ENCODE peak calls at places on chromosomes 11 and 22, in eight cellular contexts. One of them, this sample, is unnamed.

GRCh38 chr22:35838849-35839646 is 121.4 kb downstream of the APOL5 start:
- DNase-seq in choroid plexus epithelial cell: peak
- DNase-seq in lung: no peak
- DNase-seq in lower leg skin: no peak
- DNase-seq in left ventricle myocardium inferior: no peak
- DNase-seq in lower lobe of right lung: no peak
- DNase-seq in coronary artery: no peak
- DNase-seq in transverse colon: peak
- DNase-seq in this sample: peak

GRCh38 chr11:67301951-67302516 is 1.3 kb upstream of the SSH3 start:
- DNase-seq in left ventricle myocardium inferior: peak
- DNase-seq in choroid plexus epithelial cell: peak
- DNase-seq in lower lobe of right lung: peak
- DNase-seq in lung: no peak
- DNase-seq in transverse colon: peak
- DNase-seq in coronary artery: no peak
- DNase-seq in lower leg skin: no peak
- DNase-seq in this sample: peak

GRCh38 chr11:95821640-95822039 is 31.3 kb downstream of the CEP57 start:
- DNase-seq in lung: no peak
- DNase-seq in transverse colon: no peak
- DNase-seq in left ventricle myocardium inferior: no peak
- DNase-seq in lower lobe of right lung: no peak
- DNase-seq in lower leg skin: no peak
- DNase-seq in choroid plexus epithelial cell: peak
- DNase-seq in coronary artery: no peak
- DNase-seq in this sample: no peak

GRCh38 chr11:116910378-116910777 is 73.0 kb upstream of the APOA1 start:
- DNase-seq in coronary artery: no peak
- DNase-seq in left ventricle myocardium inferior: no peak
- DNase-seq in lower leg skin: no peak
- DNase-seq in choroid plexus epithelial cell: peak
- DNase-seq in lung: no peak
- DNase-seq in lower lobe of right lung: no peak
- DNase-seq in transverse colon: no peak
- DNase-seq in this sample: no peak

GRCh38 chr11:10899542-10899830 is 41.6 kb upstream of the ZBED5 start:
- DNase-seq in coronary artery: peak
- DNase-seq in left ventricle myocardium inferior: peak
- DNase-seq in transverse colon: peak
- DNase-seq in lung: peak
- DNase-seq in choroid plexus epithelial cell: no peak
- DNase-seq in lower leg skin: peak
- DNase-seq in lower lobe of right lung: peak
- DNase-seq in this sample: peak

GRCh38 chr11:29268733-29269132 is 748.1 kb downstream of the KCNA4 start:
- DNase-seq in choroid plexus epithelial cell: no peak
- DNase-seq in left ventricle myocardium inferior: no peak
- DNase-seq in lower lobe of right lung: no peak
- DNase-seq in coronary artery: no peak
- DNase-seq in lower leg skin: no peak
- DNase-seq in lung: no peak
- DNase-seq in transverse colon: no peak
- DNase-seq in this sample: no peak

GRCh38 chr11:118921121-118921928 is 4.4 kb downstream of the BCL9L start:
- DNase-seq in coronary artery: peak
- DNase-seq in lower leg skin: peak
- DNase-seq in lower lobe of right lung: peak
- DNase-seq in left ventricle myocardium inferior: peak
- DNase-seq in choroid plexus epithelial cell: peak
- DNase-seq in transverse colon: peak
- DNase-seq in lung: peak
- DNase-seq in this sample: peak

GRCh38 chr11:72575533-72576170 is 98.6 kb downstream of the PDE2A start:
- DNase-seq in transverse colon: no peak
- DNase-seq in coronary artery: peak
- DNase-seq in left ventricle myocardium inferior: no peak
- DNase-seq in lung: no peak
- DNase-seq in choroid plexus epithelial cell: no peak
- DNase-seq in lower leg skin: no peak
- DNase-seq in lower lobe of right lung: no peak
- DNase-seq in this sample: no peak

GRCh38 chr11:68116126-68116525 is 5.1 kb downstream of the CHKA start:
- DNase-seq in lower leg skin: no peak
- DNase-seq in left ventricle myocardium inferior: no peak
- DNase-seq in transverse colon: peak
- DNase-seq in choroid plexus epithelial cell: no peak
- DNase-seq in coronary artery: no peak
- DNase-seq in lower lobe of right lung: no peak
- DNase-seq in lung: no peak
- DNase-seq in this sample: no peak

GRCh38 chr22:47177334-47177815 is 414.9 kb downstream of the TBC1D22A start:
- DNase-seq in coronary artery: peak
- DNase-seq in lower lobe of right lung: peak
- DNase-seq in lung: no peak
- DNase-seq in lower leg skin: no peak
- DNase-seq in left ventricle myocardium inferior: no peak
- DNase-seq in transverse colon: peak
- DNase-seq in choroid plexus epithelial cell: no peak
- DNase-seq in this sample: no peak

GRCh38 chr11:17300372-17300771 is 23.8 kb downstream of the NUCB2 start:
- DNase-seq in choroid plexus epithelial cell: no peak
- DNase-seq in lower leg skin: no peak
- DNase-seq in coronary artery: no peak
- DNase-seq in lung: no peak
- DNase-seq in lower lobe of right lung: no peak
- DNase-seq in left ventricle myocardium inferior: no peak
- DNase-seq in transverse colon: no peak
- DNase-seq in this sample: no peak

GRCh38 chr11:72719144-72719543 is 33.1 kb downstream of the ARAP1 start:
- DNase-seq in choroid plexus epithelial cell: peak
- DNase-seq in left ventricle myocardium inferior: peak
- DNase-seq in lung: no peak
- DNase-seq in lower lobe of right lung: peak
- DNase-seq in transverse colon: no peak
- DNase-seq in lower leg skin: no peak
- DNase-seq in coronary artery: no peak
- DNase-seq in this sample: no peak

GRCh38 chr11:62988281-62988680 is 3.5 kb upstream of the SLC22A6 start:
- DNase-seq in coronary artery: peak
- DNase-seq in lower leg skin: no peak
- DNase-seq in transverse colon: no peak
- DNase-seq in lower lobe of right lung: no peak
- DNase-seq in left ventricle myocardium inferior: no peak
- DNase-seq in choroid plexus epithelial cell: no peak
- DNase-seq in lung: no peak
- DNase-seq in this sample: no peak

GRCh38 chr22:19663286-19663815 is 51.0 kb upstream of the SEPTIN5 start:
- DNase-seq in transverse colon: peak
- DNase-seq in lower leg skin: no peak
- DNase-seq in lung: no peak
- DNase-seq in choroid plexus epithelial cell: peak
- DNase-seq in left ventricle myocardium inferior: peak
- DNase-seq in lower lobe of right lung: peak
- DNase-seq in coronary artery: no peak
- DNase-seq in this sample: peak

GRCh38 chr11:118437736-118438125 is 1.4 kb downstream of the KMT2A start:
- DNase-seq in transverse colon: peak
- DNase-seq in lower lobe of right lung: no peak
- DNase-seq in coronary artery: peak
- DNase-seq in lung: peak
- DNase-seq in choroid plexus epithelial cell: peak
- DNase-seq in lower leg skin: peak
- DNase-seq in left ventricle myocardium inferior: peak
- DNase-seq in this sample: peak

GRCh38 chr11:3021125-3021524 is 29.0 kb upstream of the NAP1L4 start:
- DNase-seq in choroid plexus epithelial cell: peak
- DNase-seq in lower lobe of right lung: no peak
- DNase-seq in left ventricle myocardium inferior: no peak
- DNase-seq in lower leg skin: no peak
- DNase-seq in transverse colon: peak
- DNase-seq in coronary artery: no peak
- DNase-seq in lung: no peak
- DNase-seq in this sample: peak

GRCh38 chr22:22745225-22746060 is 101.0 kb downstream of the GGTLC2 start:
- DNase-seq in lower lobe of right lung: no peak
- DNase-seq in choroid plexus epithelial cell: peak
- DNase-seq in left ventricle myocardium inferior: no peak
- DNase-seq in coronary artery: no peak
- DNase-seq in transverse colon: peak
- DNase-seq in lung: no peak
- DNase-seq in lower leg skin: no peak
- DNase-seq in this sample: peak

GRCh38 chr22:33792837-33793236 is 127.4 kb downstream of the LARGE1 start:
- DNase-seq in lower lobe of right lung: no peak
- DNase-seq in lung: no peak
- DNase-seq in left ventricle myocardium inferior: no peak
- DNase-seq in transverse colon: no peak
- DNase-seq in lower leg skin: no peak
- DNase-seq in choroid plexus epithelial cell: no peak
- DNase-seq in coronary artery: no peak
- DNase-seq in this sample: no peak

GRCh38 chr22:20204281-20204680 is 53.4 kb upstream of the CCDC188 start:
- DNase-seq in left ventricle myocardium inferior: no peak
- DNase-seq in choroid plexus epithelial cell: no peak
- DNase-seq in lower leg skin: no peak
- DNase-seq in lower lobe of right lung: no peak
- DNase-seq in lung: no peak
- DNase-seq in coronary artery: no peak
- DNase-seq in transverse colon: no peak
- DNase-seq in this sample: no peak

GRCh38 chr11:10920205-10920604 is 62.4 kb upstream of the ZBED5 start:
- DNase-seq in lower leg skin: no peak
- DNase-seq in transverse colon: no peak
- DNase-seq in left ventricle myocardium inferior: no peak
- DNase-seq in coronary artery: no peak
- DNase-seq in lung: no peak
- DNase-seq in lower lobe of right lung: no peak
- DNase-seq in choroid plexus epithelial cell: peak
- DNase-seq in this sample: no peak

GRCh38 chr22:49926916-49927315 is 8.5 kb downstream of the CRELD2 start:
- DNase-seq in lower leg skin: no peak
- DNase-seq in lower lobe of right lung: no peak
- DNase-seq in lung: no peak
- DNase-seq in transverse colon: no peak
- DNase-seq in choroid plexus epithelial cell: no peak
- DNase-seq in coronary artery: no peak
- DNase-seq in left ventricle myocardium inferior: no peak
- DNase-seq in this sample: no peak

GRCh38 chr11:76380977-76381719 is at the start of the genes GVQW3 and THAP12:
- DNase-seq in left ventricle myocardium inferior: peak
- DNase-seq in coronary artery: peak
- DNase-seq in lung: peak
- DNase-seq in lower leg skin: peak
- DNase-seq in lower lobe of right lung: peak
- DNase-seq in transverse colon: peak
- DNase-seq in choroid plexus epithelial cell: peak
- DNase-seq in this sample: peak
- TF ChIP-seq CTCF in left ventricle myocardium inferior: peak
- TF ChIP-seq CTCF in coronary artery: no peak
- TF ChIP-seq CTCF in lung: no peak
- TF ChIP-seq CTCF in lower leg skin: no peak
- TF ChIP-seq CTCF in lower lobe of right lung: no peak
- TF ChIP-seq CTCF in transverse colon: no peak
- TF ChIP-seq CTCF in choroid plexus epithelial cell: no peak
- TF ChIP-seq CTCF in this sample: no peak

DNA sequence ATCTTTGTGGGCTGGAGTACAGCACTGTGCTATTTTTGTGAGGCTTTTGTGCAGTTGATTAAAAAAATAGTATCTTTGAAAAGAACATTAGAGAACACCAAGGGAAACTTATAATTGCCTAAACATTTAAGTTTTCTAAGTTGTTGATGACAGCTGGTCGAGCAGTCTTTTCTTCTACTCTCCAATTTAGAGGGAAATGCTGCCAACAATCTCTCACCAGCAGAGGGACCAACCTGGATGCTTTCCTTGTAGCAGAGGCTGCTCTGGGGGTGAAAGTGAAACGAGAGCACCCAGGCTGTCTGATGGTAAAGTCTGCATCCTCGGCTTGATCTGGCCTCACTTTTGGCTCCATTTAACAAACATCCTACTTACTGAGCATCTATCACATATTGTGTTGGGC is 1286.5 kb upstream of the TENM4 start:
- DNase-seq in lung: no peak
- DNase-seq in left ventricle myocardium inferior: no peak
- DNase-seq in coronary artery: no peak
- DNase-seq in choroid plexus epithelial cell: peak
- DNase-seq in lower leg skin: no peak
- DNase-seq in transverse colon: no peak
- DNase-seq in lower lobe of right lung: no peak
- DNase-seq in this sample: no peak
- H3K4me3 ChIP-seq in lung: no peak
- H3K4me3 ChIP-seq in left ventricle myocardium inferior: no peak
- H3K4me3 ChIP-seq in coronary artery: no peak
- H3K4me3 ChIP-seq in choroid plexus epithelial cell: no peak
- H3K4me3 ChIP-seq in lower leg skin: no peak
- H3K4me3 ChIP-seq in transverse colon: no peak
- H3K4me3 ChIP-seq in lower lobe of right lung: no peak
- H3K4me3 ChIP-seq in this sample: no peak

DNA sequence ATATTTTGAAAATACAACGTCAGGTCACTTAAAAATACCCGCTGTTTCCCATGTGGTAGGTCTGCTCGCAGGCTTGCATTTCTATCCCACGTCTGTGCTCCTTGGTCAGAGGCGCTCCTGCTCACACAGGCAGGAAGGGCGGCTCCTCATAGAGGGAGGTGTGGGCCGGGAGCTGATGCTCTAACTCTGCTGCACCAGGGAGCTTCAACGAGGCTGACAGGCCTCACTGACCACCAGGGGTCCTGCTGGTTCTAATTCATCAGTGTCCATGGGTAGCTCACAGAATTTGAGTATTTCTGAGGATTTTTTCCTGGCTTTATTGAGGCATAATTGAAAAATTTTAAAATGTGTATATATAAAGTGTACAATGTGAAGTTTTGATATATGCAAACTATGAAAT is 68.5 kb downstream of the PIWIL3 start:
- DNase-seq in lung: no peak
- DNase-seq in left ventricle myocardium inferior: no peak
- DNase-seq in transverse colon: no peak
- DNase-seq in lower lobe of right lung: no peak
- DNase-seq in choroid plexus epithelial cell: peak
- DNase-seq in lower leg skin: no peak
- DNase-seq in coronary artery: no peak
- DNase-seq in this sample: no peak
- TF ChIP-seq CTCF in lung: no peak
- TF ChIP-seq CTCF in left ventricle myocardium inferior: peak
- TF ChIP-seq CTCF in transverse colon: no peak
- TF ChIP-seq CTCF in lower lobe of right lung: no peak
- TF ChIP-seq CTCF in choroid plexus epithelial cell: peak
- TF ChIP-seq CTCF in lower leg skin: no peak
- TF ChIP-seq CTCF in coronary artery: no peak
- TF ChIP-seq CTCF in this sample: no peak

GRCh38 chr11:65185166-65185565 is 3.4 kb downstream of the CAPN1 start:
- DNase-seq in lower lobe of right lung: no peak
- DNase-seq in left ventricle myocardium inferior: no peak
- DNase-seq in coronary artery: no peak
- DNase-seq in transverse colon: no peak
- DNase-seq in lung: no peak
- DNase-seq in lower leg skin: no peak
- DNase-seq in choroid plexus epithelial cell: no peak
- DNase-seq in this sample: no peak
- H3K4me3 ChIP-seq in lower lobe of right lung: no peak
- H3K4me3 ChIP-seq in left ventricle myocardium inferior: no peak
- H3K4me3 ChIP-seq in coronary artery: no peak
- H3K4me3 ChIP-seq in transverse colon: no peak
- H3K4me3 ChIP-seq in lung: no peak
- H3K4me3 ChIP-seq in lower leg skin: no peak
- H3K4me3 ChIP-seq in choroid plexus epithelial cell: no peak
- H3K4me3 ChIP-seq in this sample: no peak